ENCODE peak calls at places on chromosomes 16 and 17, in ten cellular contexts. X is endodermal cell, J is thoracic aorta, Y is aorta, O is keratinocyte, Z is K562, R is tibial artery, I is PC-3, E is breast epithelium, G is ovary. W is an unnamed sample.
A peak's percentile ranks its signal among the peaks of the same experiment; 100 is the strongest.

GRCh38 chr17:74177018-74177450 is 26.4 kb upstream of the RPL38 start:
- DNase-seq in X (no peak), J (no peak), Y (peak; percentile 19), O (peak; percentile 87), Z (no peak), R (no peak), I (peak; percentile 60), E (no peak), G (no peak), W (no peak)

GRCh38 chr17:43456661-43457361 is 27.0 kb upstream of the DHX8 start:
- DNase-seq in X (no peak), J (no peak), Y (no peak), O (no peak), Z (no peak), R (peak; percentile 54), I (peak; percentile 12), E (no peak), G (no peak), W (peak; percentile 41)

GRCh38 chr16:4134434-4134833 is 18.2 kb upstream of the ADCY9 start:
- DNase-seq in X (no peak), J (no peak), Y (no peak), O (no peak), Z (no peak), R (no peak), I (no peak), E (no peak), G (no peak), W (no peak)

GRCh38 chr17:70622382-70623260 is 453.3 kb downstream of the KCNJ2 start:
- DNase-seq in X (peak; percentile 91), J (no peak), Y (no peak), O (no peak), Z (no peak), R (no peak), I (peak; percentile 80), E (no peak), G (no peak), W (no peak)

GRCh38 chr16:1933097-1933661 is 9.8 kb downstream of the MSRB1 start:
- DNase-seq in X (peak; percentile 47), J (no peak), Y (peak; percentile 67), O (no peak), Z (no peak), R (no peak), I (no peak), E (no peak), G (no peak), W (no peak)

GRCh38 chr17:77602062-77602746 is 356.3 kb upstream of the TNRC6C start:
- DNase-seq in X (no peak), J (peak; percentile 85), Y (peak; percentile 93), O (no peak), Z (no peak), R (peak; percentile 89), I (no peak), E (peak; percentile 87), G (peak; percentile 51), W (peak; percentile 67)

GRCh38 chr16:11667824-11668589 is at the start of gene SNN:
- DNase-seq in X (peak; percentile 93), J (no peak), Y (peak; percentile 95), O (no peak), Z (peak; percentile 99), R (peak; percentile 78), I (peak; percentile 80), E (peak; percentile 83), G (peak; percentile 93), W (peak; percentile 92)

GRCh38 chr16:4663756-4664465 is 29.5 kb upstream of the NUDT16L1 start:
- DNase-seq in X (no peak), J (no peak), Y (no peak), O (no peak), Z (no peak), R (peak; percentile 78), I (no peak), E (no peak), G (no peak), W (peak; percentile 69)

GRCh38 chr17:35943537-35943936 is at the start of gene LYZL6:
- DNase-seq in X (no peak), J (no peak), Y (no peak), O (no peak), Z (no peak), R (no peak), I (no peak), E (no peak), G (no peak), W (no peak)

GRCh38 chr17:35944151-35944550 is 638 bp upstream of the LYZL6 start:
- DNase-seq in X (no peak), J (no peak), Y (no peak), O (no peak), Z (no peak), R (no peak), I (no peak), E (no peak), G (no peak), W (no peak)

GRCh38 chr17:35942588-35943186 is 826 bp downstream of the LYZL6 start:
- DNase-seq in X (peak; percentile 55), J (no peak), Y (no peak), O (no peak), Z (peak; percentile 21), R (no peak), I (no peak), E (no peak), G (no peak), W (no peak)

GRCh38 chr17:35948092-35948491 is 4.6 kb upstream of the LYZL6 start:
- DNase-seq in X (no peak), J (no peak), Y (no peak), O (no peak), Z (no peak), R (no peak), I (no peak), E (no peak), G (no peak), W (no peak)

GRCh38 chr17:35947156-35947585 is 3.7 kb upstream of the LYZL6 start:
- DNase-seq in X (peak; percentile 91), J (no peak), Y (no peak), O (no peak), Z (peak; percentile 49), R (peak; percentile 34), I (peak; percentile 62), E (no peak), G (no peak), W (peak; percentile 36)
- H3K36me3 ChIP-seq in X (no peaks in the 10 kb centered on the region), J (no peaks in the 10 kb centered on the region), Y (no peaks in the 10 kb centered on the region), O (no peaks in the 10 kb centered on the region), Z (no peaks in the 10 kb centered on the region), R (no peaks in the 10 kb centered on the region), I (no peaks in the 10 kb centered on the region), E (no peaks in the 10 kb centered on the region), G (no peaks in the 10 kb centered on the region), W (no peaks in the 10 kb centered on the region)

GRCh38 chr16:21264226-21265036 is 13.7 kb downstream of the CRYM start:
- DNase-seq in X (no peak), J (no peak), Y (no peak), O (no peak), Z (no peak), R (no peak), I (no peak), E (no peak), G (no peak), W (no peak)

GRCh38 chr16:21260870-21261791 is 17.0 kb downstream of the CRYM start:
- DNase-seq in X (no peak), J (no peak), Y (no peak), O (peak; percentile 52), Z (peak; percentile 88), R (no peak), I (peak; percentile 64), E (no peak), G (no peak), W (peak; percentile 85)

GRCh38 chr16:21263640-21264211 is 14.4 kb downstream of the CRYM start:
- DNase-seq in X (peak; percentile 68), J (no peak), Y (no peak), O (no peak), Z (no peak), R (no peak), I (no peak), E (no peak), G (no peak), W (peak; percentile 73)

GRCh38 chr16:21265104-21265825 is 12.8 kb downstream of the CRYM start:
- DNase-seq in X (no peak), J (no peak), Y (no peak), O (no peak), Z (no peak), R (no peak), I (no peak), E (no peak), G (no peak), W (no peak)

DNA sequence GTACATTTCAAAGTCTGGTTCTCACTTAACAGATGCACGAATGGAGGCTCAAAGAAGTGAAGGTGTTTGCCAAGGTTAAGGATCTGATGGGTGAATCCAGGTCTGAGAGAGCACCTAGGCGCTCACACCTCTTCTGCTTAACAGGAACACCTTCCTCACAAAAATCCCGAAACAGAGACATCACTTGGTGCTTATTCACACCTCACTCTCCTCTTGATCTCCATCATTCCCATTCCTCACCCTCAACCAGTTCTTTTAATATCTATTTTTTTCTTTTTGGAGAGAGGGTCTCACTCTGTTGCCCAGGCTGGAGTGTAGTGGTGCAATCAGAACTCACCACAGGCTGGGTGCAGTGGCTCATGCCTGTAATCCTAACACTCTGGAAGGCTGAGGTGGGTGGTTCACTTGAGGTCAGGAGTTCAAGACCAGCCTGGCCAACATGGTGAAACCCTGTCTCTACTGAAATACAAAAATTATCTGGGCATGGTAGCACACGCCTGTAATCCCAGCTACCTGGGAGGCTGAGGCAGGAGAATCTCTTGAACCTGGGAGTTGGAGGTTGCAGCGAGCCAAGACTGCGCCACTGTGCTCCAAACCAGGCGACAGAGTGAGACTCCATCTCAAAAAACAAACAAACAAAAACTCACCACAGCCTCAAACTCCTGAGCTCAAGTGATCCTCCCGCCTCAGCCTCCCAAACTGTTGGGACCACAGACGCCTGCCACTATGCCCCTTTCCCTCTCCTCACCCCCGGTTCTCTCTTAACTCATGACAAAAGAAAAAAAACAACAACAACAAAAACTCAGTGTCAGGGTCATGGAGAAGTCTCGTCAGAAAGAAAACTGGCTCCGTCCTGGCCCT is 15.1 kb downstream of the CRYM start:
- DNase-seq in X (no peak), J (no peak), Y (no peak), O (no peak), Z (no peak), R (no peak), I (no peak), E (no peak), G (no peak), W (no peak)
- H3K4me3 ChIP-seq in X (no peak overlapping the region), J (no peak overlapping the region), Y (no peak overlapping the region), O (no peak overlapping the region), Z (no peak overlapping the region), R (no peak overlapping the region), I (no peak overlapping the region), E (no peak overlapping the region), G (no peak overlapping the region), W (no peak overlapping the region)

GRCh38 chr17:17675925-17676534 is 5.2 kb upstream of the RAI1 start:
- DNase-seq in X (peak; percentile 72), J (no peak), Y (no peak), O (peak; percentile 83), Z (no peak), R (no peak), I (peak; percentile 46), E (peak; percentile 79), G (no peak), W (no peak)

GRCh38 chr17:17676752-17677151 is 4.5 kb upstream of the RAI1 start:
- DNase-seq in X (no peak), J (no peak), Y (no peak), O (no peak), Z (no peak), R (no peak), I (no peak), E (no peak), G (no peak), W (no peak)

GRCh38 chr17:17677299-17678040 is 3.8 kb upstream of the RAI1 start:
- DNase-seq in X (peak; percentile 41), J (no peak), Y (no peak), O (no peak), Z (no peak), R (no peak), I (no peak), E (no peak), G (no peak), W (no peak)

GRCh38 chr17:17672453-17673368 is 8.5 kb upstream of the RAI1 start:
- DNase-seq in X (no peak), J (no peak), Y (no peak), O (no peak), Z (no peak), R (no peak), I (peak; percentile 59), E (no peak), G (no peak), W (no peak)

GRCh38 chr17:17675416-17675815 is 5.8 kb upstream of the RAI1 start:
- DNase-seq in X (no peak), J (no peak), Y (no peak), O (no peak), Z (no peak), R (no peak), I (no peak), E (no peak), G (no peak), W (no peak)
- H3K9me3 ChIP-seq in X (no peaks in the 10 kb centered on the region), J (no peaks in the 10 kb centered on the region), Y (no peaks in the 10 kb centered on the region), O (no peaks in the 10 kb centered on the region), Z (no peaks in the 10 kb centered on the region), R (no peaks in the 10 kb centered on the region), I (no peaks in the 10 kb centered on the region), E (no peaks in the 10 kb centered on the region), G (no peaks in the 10 kb centered on the region), W (no peaks in the 10 kb centered on the region)

GRCh38 chr17:59190806-59191205 is 19.0 kb upstream of the SMG8 start:
- DNase-seq in X (no peak), J (no peak), Y (no peak), O (no peak), Z (no peak), R (no peak), I (no peak), E (no peak), G (no peak), W (no peak)
- H3K36me3 ChIP-seq in X (peaks cover 74% of the 10 kb centered on the region), J (no peaks in the 10 kb centered on the region), Y (no peaks in the 10 kb centered on the region), O (peaks cover 1% of the 10 kb centered on the region), Z (peaks cover 68% of the 10 kb centered on the region), R (no peaks in the 10 kb centered on the region), I (peaks cover 74% of the 10 kb centered on the region), E (no peaks in the 10 kb centered on the region), G (no peaks in the 10 kb centered on the region), W (no peaks in the 10 kb centered on the region)